ENCODE peak calls at places on chromosomes 1 and 21, in seven cellular contexts. R is A549, M is right lobe of liver, C is uterus, Q is GM12891, N is NB4, A is Peyer's patch. V is an unnamed sample.

GRCh38 chr1:109772658-109773202 is 9.0 kb upstream of the EPS8L3 start:
- DNase-seq in C (no peak), Q (no peak), M (peak; percentile 35), A (peak; percentile 44), N (no peak), R (no peak), V (no peak)

GRCh38 chr1:228530086-228530758 is 43.0 kb downstream of the RNF187 start:
- DNase-seq in R (no peak), C (no peak), Q (no peak), A (no peak), N (no peak), M (no peak), V (no peak)

GRCh38 chr1:221915764-221916163 is 173.9 kb upstream of the DUSP10 start:
- DNase-seq in C (no peak), A (no peak), Q (no peak), M (no peak), R (no peak), N (no peak), V (no peak)

GRCh38 chr1:187245201-187245600 is 416.5 kb downstream of the PLA2G4A start:
- DNase-seq in C (no peak), N (no peak), Q (no peak), M (no peak), A (no peak), R (no peak), V (no peak)

GRCh38 chr1:151846062-151846568 is 6.5 kb upstream of the C2CD4D start:
- DNase-seq in A (no peak), C (no peak), N (peak; percentile 55), Q (no peak), R (peak; percentile 58), M (no peak), V (no peak)

GRCh38 chr1:117363591-117364048 is 3.6 kb upstream of the MAN1A2 start:
- DNase-seq in M (no peak), N (peak; percentile 13), C (no peak), R (no peak), Q (no peak), A (no peak), V (no peak)

GRCh38 chr1:68470388-68470970 is 20.7 kb upstream of the RPE65 start:
- DNase-seq in Q (no peak), C (no peak), A (no peak), N (peak; percentile 8), R (no peak), M (no peak), V (peak; percentile 27)

GRCh38 chr1:2976180-2976562 is 45.1 kb upstream of the ACTRT2 start:
- DNase-seq in A (peak; percentile 27), Q (no peak), M (no peak), R (no peak), N (no peak), C (no peak), V (no peak)

GRCh38 chr1:234940841-234941240 is 187.8 kb downstream of the TOMM20 start:
- DNase-seq in C (no peak), N (no peak), R (no peak), M (no peak), Q (no peak), A (no peak), V (no peak)

GRCh38 chr1:98651116-98651625 is 10.3 kb upstream of the SNX7 start:
- DNase-seq in A (no peak), C (no peak), Q (no peak), N (no peak), R (no peak), M (no peak), V (no peak)

GRCh38 chr1:151006331-151007052 is at the start of gene MINDY1:
- DNase-seq in R (peak; percentile 95), M (peak; percentile 74), N (peak; percentile 84), A (peak; percentile 78), C (peak; percentile 68), Q (no peak), V (peak; percentile 84)

GRCh38 chr1:88825721-88826120 is 65.6 kb downstream of the GTF2B start:
- DNase-seq in A (no peak), M (no peak), R (no peak), C (no peak), Q (no peak), N (no peak), V (no peak)

GRCh38 chr1:8370928-8371327 is 53.0 kb downstream of the SLC45A1 start:
- DNase-seq in C (no peak), Q (no peak), N (no peak), A (no peak), R (no peak), M (no peak), V (no peak)

GRCh38 chr1:31016868-31017267 is 48.6 kb downstream of the PUM1 start:
- DNase-seq in Q (no peak), C (no peak), N (no peak), M (no peak), R (no peak), A (no peak), V (no peak)

GRCh38 chr1:160550572-160551034 is 27.5 kb upstream of the SLAMF6 start:
- DNase-seq in N (peak; percentile 39), M (no peak), C (no peak), Q (no peak), A (no peak), R (no peak), V (peak; percentile 66)

GRCh38 chr21:40120944-40121575 is 253.8 kb downstream of the PCP4 start:
- DNase-seq in C (no peak), N (peak; percentile 15), M (no peak), R (peak; percentile 4), A (no peak), Q (no peak), V (peak; percentile 13)

DNA sequence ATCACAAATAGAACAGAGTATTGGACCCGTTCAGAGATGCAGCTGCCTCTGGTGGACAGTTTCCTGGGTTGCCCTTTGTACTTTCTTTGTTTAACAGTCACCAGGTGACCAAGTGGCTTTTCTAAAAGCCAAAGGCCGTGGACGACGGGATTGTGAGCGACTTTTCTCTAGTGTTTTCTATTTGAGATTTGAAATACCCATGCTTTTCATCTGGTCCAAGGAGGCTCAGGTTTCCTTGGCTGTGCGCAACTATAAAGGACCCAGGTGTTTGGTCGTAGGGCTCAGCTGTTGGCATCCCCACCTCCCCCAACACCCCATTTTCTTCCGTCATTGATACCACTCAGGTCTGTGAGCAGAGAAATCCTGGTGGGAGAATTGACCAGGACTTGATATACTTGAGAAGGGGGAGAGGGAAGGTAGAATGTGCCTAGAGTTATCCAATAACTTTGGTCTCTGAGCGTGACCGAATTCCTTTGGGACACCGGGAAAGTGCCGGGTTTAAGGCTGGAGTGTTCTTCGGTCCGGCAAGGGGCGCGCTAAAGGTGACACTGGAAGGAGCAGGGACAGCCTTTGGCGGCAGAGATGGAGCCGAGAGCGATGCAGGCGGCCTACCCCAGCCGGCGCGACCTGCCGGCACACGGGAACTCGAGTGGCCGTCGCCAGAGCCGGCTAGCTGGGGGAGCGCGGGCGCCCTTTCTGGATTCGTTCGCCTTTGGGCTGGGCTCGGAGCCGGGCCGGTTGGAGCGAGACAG is 83.4 kb upstream of the BMP8A start:
- DNase-seq in R (no peak), C (no peak), M (peak; percentile 59), A (peak; percentile 50), Q (no peak), N (no peak), V (no peak)
- TF ChIP-seq POLR2A in R (no peak), C (peak; percentile 31), M (peak; percentile 63), A (peak; percentile 18), Q (no peak), N (no peak), V (no peak)

GRCh38 chr21:42191064-42191463 is 27.9 kb upstream of the ABCG1 start:
- DNase-seq in C (no peak), M (no peak), Q (no peak), R (no peak), A (no peak), N (no peak), V (no peak)

GRCh38 chr21:42189860-42190491 is 29.0 kb upstream of the ABCG1 start:
- DNase-seq in M (no peak), A (no peak), R (no peak), Q (no peak), C (no peak), N (no peak), V (no peak)

GRCh38 chr21:42191978-42192595 is 26.9 kb upstream of the ABCG1 start:
- DNase-seq in A (no peak), Q (no peak), N (no peak), M (no peak), C (no peak), R (no peak), V (no peak)

GRCh38 chr21:42188663-42189062 is 30.3 kb upstream of the ABCG1 start:
- DNase-seq in A (no peak), N (no peak), Q (no peak), M (no peak), C (no peak), R (no peak), V (no peak)

GRCh38 chr21:42190492-42190875 is 28.5 kb upstream of the ABCG1 start:
- DNase-seq in R (no peak), C (no peak), Q (no peak), A (no peak), M (no peak), N (no peak), V (no peak)
- TF ChIP-seq POLR2A in R (no peak), C (no peak), Q (no peak), A (no peak), M (no peak), N (no peak), V (no peak)

GRCh38 chr1:59814180-59814900 is 409 bp upstream of the HOOK1 start:
- DNase-seq in A (peak; percentile 97), M (peak; percentile 96), N (no peak), Q (peak; percentile 68), C (peak; percentile 29), R (peak; percentile 60), V (peak; percentile 84)
- TF ChIP-seq POLR2A in A (peak; percentile 77), M (peak; percentile 81), N (no peak), Q (no peak), C (no peak), R (peak; percentile 21), V (peak; percentile 40)

GRCh38 chr1:247376659-247377058 is 39.3 kb upstream of the NLRP3 start:
- DNase-seq in M (no peak), C (no peak), A (no peak), Q (no peak), N (no peak), R (no peak), V (no peak)

GRCh38 chr1:247373721-247374141 is 42.1 kb upstream of the ZNF496 start:
- DNase-seq in A (peak; percentile 56), Q (peak; percentile 31), R (no peak), N (peak; percentile 66), C (peak; percentile 60), M (no peak), V (peak; percentile 57)

GRCh38 chr1:247375747-247376146 is 40.2 kb upstream of the NLRP3 start:
- DNase-seq in A (no peak), R (no peak), C (no peak), N (no peak), Q (no peak), M (no peak), V (no peak)

DNA sequence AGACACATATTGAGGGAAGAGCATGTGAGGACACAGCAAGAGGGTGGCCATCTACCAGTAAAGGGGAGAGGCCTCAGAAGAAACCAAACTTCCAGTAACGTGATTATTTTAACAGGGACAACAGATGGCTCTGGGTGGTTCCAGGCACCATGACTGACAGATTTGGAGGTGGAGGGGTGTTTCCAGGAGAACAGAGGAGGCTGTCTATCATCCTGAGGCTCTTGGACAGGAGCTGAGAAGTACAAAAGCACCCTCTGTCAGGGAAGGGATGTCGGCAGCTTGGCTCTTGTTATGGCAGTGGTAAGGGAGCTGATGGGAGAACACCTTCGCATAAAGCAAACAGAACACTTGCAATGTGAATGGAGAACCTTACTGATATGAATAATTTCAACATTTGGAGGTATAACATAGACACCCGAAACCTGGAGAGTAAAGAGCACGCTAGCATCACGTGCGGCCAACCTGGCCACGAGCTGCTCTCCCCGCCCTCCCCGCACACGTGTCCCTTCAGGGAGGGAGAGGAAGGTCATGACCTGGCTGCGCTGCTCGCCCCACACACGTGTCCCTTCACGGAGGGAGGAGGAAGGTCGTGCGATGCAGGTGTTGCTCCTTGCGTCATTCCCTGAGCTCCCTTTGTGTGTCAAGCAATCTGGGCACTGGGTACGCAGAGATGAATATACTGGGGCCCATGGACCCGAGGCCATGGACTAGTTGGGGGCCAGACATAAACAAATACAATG is 37.5 kb upstream of the NLRP3 start:
- DNase-seq in A (no peak), N (no peak), M (no peak), R (no peak), C (no peak), Q (no peak), V (no peak)
- TF ChIP-seq POLR2A in A (no peak), N (no peak), M (no peak), R (no peak), C (no peak), Q (no peak), V (no peak)